ENCODE peak calls at places on chromosomes 3 and 15, in four cellular contexts. T, D, N and W are unnamed samples.

GRCh38 chr3:60160792-60161175 is 1090.5 kb downstream of the FHIT start:
- DNase-seq in D (no peak), N (no peak), T (no peak), W (no peak)

GRCh38 chr3:197494366-197495058 is 61.3 kb downstream of the BDH1 start:
- DNase-seq in T (no peak), D (no peak), N (no peak), W (peak)

GRCh38 chr3:161500057-161500836 is 3.6 kb downstream of the OTOL1 start:
- DNase-seq in N (no peak), D (no peak), T (no peak), W (peak)

GRCh38 chr3:66423791-66424190 is 77.0 kb downstream of the LRIG1 start:
- DNase-seq in T (no peak), D (no peak), N (no peak), W (no peak)

GRCh38 chr3:183181606-183182005 is 19.1 kb upstream of the LAMP3 start:
- DNase-seq in N (no peak), T (no peak), D (no peak), W (no peak)

GRCh38 chr15:41994171-41994650 is 21.9 kb upstream of the EHD4 start:
- DNase-seq in T (no peak), N (no peak), D (no peak), W (no peak)

GRCh38 chr3:20846081-20846480 is 660.1 kb upstream of the SGO1 start:
- DNase-seq in D (no peak), T (no peak), N (no peak), W (no peak)

GRCh38 chr3:197327701-197328100 is 29.3 kb upstream of the DLG1 start:
- DNase-seq in T (no peak), N (no peak), D (no peak), W (no peak)

GRCh38 chr15:36961956-36962355 is 138.4 kb downstream of the MEIS2 start:
- DNase-seq in D (no peak), T (no peak), N (no peak), W (no peak)

GRCh38 chr3:112437146-112438022 is 61.9 kb downstream of the BTLA start:
- DNase-seq in N (no peak), T (no peak), D (peak), W (peak)

GRCh38 chr15:78932216-78932808 is 12.5 kb downstream of the CTSH start:
- DNase-seq in D (no peak), N (no peak), T (no peak), W (no peak)

GRCh38 chr15:101027273-101027901 is 108.2 kb downstream of the LRRK1 start:
- DNase-seq in D (no peak), T (no peak), N (no peak), W (no peak)

GRCh38 chr15:45583731-45584639 is 3.2 kb upstream of the BLOC1S6 start:
- DNase-seq in N (no peak), T (no peak), D (no peak), W (no peak)

GRCh38 chr3:71509024-71509423 is 74.5 kb downstream of the FOXP1 start:
- DNase-seq in D (no peak), N (no peak), T (no peak), W (no peak)

GRCh38 chr15:32898991-32899613 is 181.3 kb downstream of the GREM1 start:
- DNase-seq in D (no peak), N (peak), T (no peak), W (no peak)

GRCh38 chr3:131036986-131037385 is 10.3 kb downstream of the NEK11 start:
- DNase-seq in D (no peak), T (no peak), N (no peak), W (no peak)

GRCh38 chr3:141047168-141047567 is 4.0 kb upstream of the SPSB4 start:
- DNase-seq in T (no peak), N (no peak), D (no peak), W (no peak)

GRCh38 chr15:70799667-70800450 is 36.5 kb upstream of the UACA start:
- DNase-seq in N (no peak), D (no peak), T (no peak), W (peak)

GRCh38 chr3:152076148-152076547 is 192.6 kb upstream of the MBNL1 start:
- DNase-seq in D (no peak), T (no peak), N (no peak), W (no peak)

GRCh38 chr15:58340176-58340575 is 91.6 kb upstream of the LIPC start:
- DNase-seq in T (no peak), D (no peak), N (no peak), W (no peak)

GRCh38 chr15:78388865-78389264 is 48.7 kb downstream of the CRABP1 start:
- DNase-seq in D (no peak), N (no peak), T (no peak), W (no peak)

GRCh38 chr15:34122771-34123183 is 20.9 kb downstream of the PGBD4 start:
- DNase-seq in N (no peak), D (no peak), T (peak), W (peak)

GRCh38 chr15:80418892-80419537 is 14.8 kb downstream of the ARNT2 start:
- DNase-seq in N (peak), D (peak), T (no peak), W (peak)

GRCh38 chr3:1183320-1184048 is 90.7 kb downstream of the CNTN6 start:
- DNase-seq in D (no peak), T (no peak), N (no peak), W (no peak)

GRCh38 chr3:120532969-120533368 is 63.2 kb upstream of the NDUFB4 start:
- DNase-seq in D (no peak), N (no peak), T (no peak), W (no peak)

GRCh38 chr15:35000511-35000910 is 12.4 kb upstream of the ZNF770 start:
- DNase-seq in N (no peak), T (no peak), D (no peak), W (no peak)

GRCh38 chr15:50353251-50353998 is 1.6 kb downstream of the GABPB1 start:
- DNase-seq in N (no peak), D (peak), T (no peak), W (no peak)

GRCh38 chr3:136671921-136672320 is 80.3 kb downstream of the STAG1 start:
- DNase-seq in T (no peak), N (no peak), D (no peak), W (no peak)

GRCh38 chr15:36428102-36428845 is 151.2 kb upstream of the CDIN1 start:
- DNase-seq in D (peak), N (no peak), T (no peak), W (peak)

GRCh38 chr3:96071107-96071506 is 743.3 kb upstream of the EPHA6 start:
- DNase-seq in N (no peak), T (no peak), D (no peak), W (no peak)

GRCh38 chr3:149590691-149591441 is 67.0 kb downstream of the WWTR1 start:
- DNase-seq in T (no peak), N (no peak), D (no peak), W (no peak)

GRCh38 chr15:66848116-66848515 is 146.1 kb downstream of the SMAD6 start:
- DNase-seq in T (no peak), N (no peak), D (no peak), W (no peak)

GRCh38 chr3:30282052-30282708 is 324.2 kb upstream of the TGFBR2 start:
- DNase-seq in T (no peak), D (no peak), N (no peak), W (peak)

DNA sequence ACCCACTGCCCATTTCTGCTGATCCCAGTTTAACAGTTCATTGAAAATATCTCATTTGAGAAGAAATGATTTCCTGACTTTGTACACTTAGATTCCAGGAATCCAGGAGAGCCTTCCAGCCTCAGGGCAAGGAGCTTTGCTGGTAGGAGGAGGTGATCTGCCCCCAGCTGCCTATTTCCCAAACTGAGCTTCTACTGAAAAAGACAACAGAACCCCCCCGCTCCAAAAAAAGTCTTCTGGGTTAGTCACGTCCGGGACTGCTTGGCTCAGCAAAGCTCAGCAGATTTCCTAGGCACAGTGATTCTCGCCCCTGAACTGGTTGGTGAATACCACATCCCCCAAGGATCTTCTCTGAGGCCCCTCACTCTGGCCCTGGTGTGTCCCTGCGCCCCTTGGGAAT is 13.1 kb downstream of the SLC6A6 start:
- DNase-seq in D (no peak), N (no peak), T (no peak), W (no peak)
- TF ChIP-seq NFIC in D (no peak), N (no peak), T (no peak), W (no peak)

GRCh38 chr3:139238281-139239030 is 105.4 kb upstream of the MRPS22 start:
- DNase-seq in N (no peak), T (no peak), D (no peak), W (no peak)

GRCh38 chr3:139231555-139232281 is 112.1 kb upstream of the MRPS22 start:
- DNase-seq in T (no peak), D (no peak), N (no peak), W (no peak)

GRCh38 chr3:139236336-139236735 is 107.5 kb upstream of the MRPS22 start:
- DNase-seq in N (no peak), D (no peak), T (no peak), W (no peak)

GRCh38 chr3:139234491-139234890 is 109.3 kb upstream of the MRPS22 start:
- DNase-seq in N (no peak), D (no peak), T (no peak), W (no peak)

DNA sequence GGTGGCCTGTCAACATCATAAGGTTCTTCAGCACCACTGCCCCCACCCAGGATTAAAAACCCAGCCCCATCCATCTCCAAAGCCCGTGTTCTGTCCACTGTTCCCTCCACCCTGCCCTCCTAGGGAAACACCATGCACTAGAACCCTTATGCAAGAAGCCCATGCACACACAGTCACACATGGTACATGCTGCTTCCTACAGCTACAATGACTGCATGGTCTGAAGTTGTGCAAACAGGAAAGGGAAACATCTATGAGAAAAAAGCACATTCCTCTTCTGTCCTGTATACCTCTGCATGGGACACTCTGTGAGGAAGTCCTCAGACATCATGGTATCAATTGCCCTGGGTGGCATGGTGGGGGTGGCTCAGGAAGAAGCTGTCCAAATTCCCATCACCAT is 108.6 kb upstream of the MRPS22 start:
- DNase-seq in N (no peak), T (no peak), D (no peak), W (no peak)
- TF ChIP-seq NFIC in N (no peak), T (no peak), D (no peak), W (no peak)

GRCh38 chr15:40722934-40723333 is 28.0 kb downstream of the RAD51 start:
- DNase-seq in D (no peak), N (no peak), T (no peak), W (no peak)

GRCh38 chr15:40723919-40724318 is 28.9 kb downstream of the RAD51 start:
- DNase-seq in D (no peak), N (no peak), T (no peak), W (no peak)

GRCh38 chr15:40716165-40716564 is 21.2 kb downstream of the RAD51 start:
- DNase-seq in N (no peak), D (no peak), T (no peak), W (no peak)

GRCh38 chr15:40722354-40722753 is 27.4 kb downstream of the RAD51 start:
- DNase-seq in T (no peak), D (no peak), N (no peak), W (no peak)

GRCh38 chr15:40721716-40722115 is 26.7 kb downstream of the RAD51 start:
- DNase-seq in D (no peak), T (no peak), N (no peak), W (no peak)
- TF ChIP-seq NFIC in D (no peak), T (no peak), N (no peak), W (no peak)

GRCh38 chr15:22969512-22969911 is 10.7 kb downstream of the CYFIP1 start:
- DNase-seq in N (no peak), D (no peak), T (no peak), W (no peak)
- TF ChIP-seq NFIC in N (no peak), D (no peak), T (no peak), W (no peak)

GRCh38 chr15:99823346-99823745 is 90.1 kb upstream of the LYSMD4 start:
- DNase-seq in D (no peak), N (no peak), T (no peak), W (no peak)

GRCh38 chr15:99826146-99826745 is 93.0 kb upstream of the LYSMD4 start:
- DNase-seq in D (no peak), N (no peak), T (no peak), W (no peak)
- TF ChIP-seq NFIC in D (no peak), N (no peak), T (no peak), W (no peak)

GRCh38 chr3:8709801-8710524 is 23.6 kb upstream of the CAV3 start:
- DNase-seq in D (peak), N (no peak), T (no peak), W (peak)

GRCh38 chr3:8712045-8712870 is 21.3 kb upstream of the CAV3 start:
- DNase-seq in T (no peak), D (peak), N (no peak), W (no peak)

GRCh38 chr3:8712871-8713360 is 20.7 kb upstream of the CAV3 start:
- DNase-seq in T (no peak), N (no peak), D (peak), W (no peak)

GRCh38 chr3:8709287-8709686 is 24.3 kb upstream of the CAV3 start:
- DNase-seq in D (no peak), T (no peak), N (no peak), W (no peak)

DNA sequence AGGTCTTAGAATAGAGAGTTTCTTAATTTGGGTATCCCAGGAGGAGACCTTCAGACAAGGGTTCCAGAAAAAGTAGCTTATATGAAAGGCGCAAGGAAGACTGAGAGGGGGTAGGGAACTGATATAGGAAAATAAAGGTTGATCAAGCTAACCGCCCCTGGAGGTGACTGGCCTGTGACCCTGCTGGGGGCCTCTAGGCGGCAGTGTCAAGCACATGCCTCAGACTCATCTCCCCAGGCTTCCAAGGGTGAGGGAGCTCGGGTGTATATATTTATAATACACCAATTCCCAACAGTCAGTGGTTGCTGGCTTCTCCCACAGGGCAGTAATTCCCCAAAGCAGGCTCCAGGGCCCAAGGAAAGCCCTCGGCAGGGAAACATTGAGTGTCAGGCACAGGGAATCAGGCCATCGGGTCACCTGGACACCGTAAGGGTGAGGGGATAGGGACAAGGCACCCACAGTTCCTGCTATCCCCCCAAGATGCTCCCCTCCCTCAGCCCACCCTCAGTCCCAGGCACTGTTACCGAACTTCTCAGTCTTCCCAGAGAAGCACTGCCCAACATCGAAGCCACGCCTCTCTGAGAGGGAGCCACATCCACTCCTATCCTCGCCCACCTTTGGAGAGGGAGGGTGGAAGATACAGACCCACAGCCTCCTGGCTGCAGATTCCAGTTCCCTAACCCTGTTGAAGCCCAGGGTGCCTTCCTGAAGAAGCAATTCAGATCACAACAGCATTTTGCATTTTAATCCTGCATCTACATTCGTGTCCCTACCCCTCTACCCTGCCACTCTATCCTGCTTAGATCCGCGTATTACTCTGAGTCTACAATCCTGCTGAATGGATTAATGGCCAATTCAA is 19.5 kb upstream of the CAV3 start:
- DNase-seq in D (peak), N (no peak), T (no peak), W (peak)
- TF ChIP-seq NFIC in D (no peak), N (no peak), T (no peak), W (no peak)

GRCh38 chr3:16076564-16076963 is 97.9 kb upstream of the GALNT15 start:
- DNase-seq in T (no peak), N (no peak), D (no peak), W (no peak)

GRCh38 chr3:16072420-16073110 is 101.9 kb upstream of the GALNT15 start:
- DNase-seq in D (no peak), T (no peak), N (no peak), W (no peak)

GRCh38 chr3:16070707-16071106 is 103.8 kb upstream of the GALNT15 start:
- DNase-seq in T (no peak), D (no peak), N (no peak), W (no peak)

GRCh38 chr3:16071246-16071645 is 103.2 kb upstream of the GALNT15 start:
- DNase-seq in T (no peak), D (no peak), N (no peak), W (peak)

DNA sequence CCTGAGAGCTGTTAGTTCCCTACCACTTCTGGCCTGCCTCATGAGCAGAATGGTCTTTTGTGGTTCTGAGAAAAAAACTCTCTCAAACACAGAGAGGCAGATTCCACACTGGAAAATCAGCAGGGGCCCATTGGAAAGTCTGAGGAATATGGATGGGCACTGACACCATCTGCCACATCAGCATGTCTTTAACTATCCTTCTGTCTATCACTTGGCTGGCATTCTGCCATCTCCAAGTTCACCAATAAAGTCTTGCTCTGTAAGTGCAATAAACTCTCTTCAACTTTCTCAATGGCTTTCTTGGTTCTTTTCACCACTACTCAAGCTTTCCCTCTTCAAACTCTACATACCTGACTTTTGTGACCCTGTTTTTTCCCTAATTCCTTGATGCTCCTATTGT is 101.3 kb upstream of the GALNT15 start:
- DNase-seq in D (no peak), T (no peak), N (no peak), W (no peak)
- TF ChIP-seq NFIC in D (peak), T (no peak), N (no peak), W (no peak)

DNA sequence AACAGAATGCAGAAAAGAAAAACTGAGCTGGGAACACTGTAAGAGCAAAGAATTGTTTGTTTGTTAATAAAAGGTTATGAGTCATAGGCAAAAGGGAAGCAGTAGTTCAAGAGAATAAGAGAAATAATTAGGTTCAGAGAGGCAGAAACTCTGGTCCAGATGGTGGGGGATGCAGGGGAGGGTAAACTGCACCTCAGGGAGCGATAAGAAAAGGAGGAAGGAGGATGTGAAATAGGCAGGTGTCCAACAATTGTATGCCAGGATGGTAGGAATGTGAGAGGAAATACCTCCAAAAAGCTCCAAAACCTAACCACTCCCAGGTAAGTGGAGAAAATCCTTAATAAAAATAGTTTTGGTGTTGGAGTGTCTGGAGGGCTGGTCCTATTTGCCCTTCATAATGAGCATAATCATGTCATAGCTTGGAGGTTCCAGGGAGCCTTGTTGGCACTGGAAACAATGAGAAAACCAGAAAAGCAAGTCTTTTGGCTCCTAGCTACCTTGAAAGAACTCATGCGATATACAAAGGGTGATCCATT is 405.4 kb upstream of the TBL1XR1 start:
- DNase-seq in D (no peak), N (no peak), T (no peak), W (no peak)
- TF ChIP-seq NFIC in D (peak), N (no peak), T (no peak), W (no peak)

GRCh38 chr3:55164876-55165275 is 237.0 kb upstream of the LRTM1 start:
- DNase-seq in D (no peak), N (no peak), T (no peak), W (no peak)
- TF ChIP-seq NFIC in D (no peak), N (no peak), T (no peak), W (no peak)